ENCODE peak calls at places on chromosomes 7 and 10, in four cellular contexts. One of them, this sample, is unnamed.

GRCh38 chr10:133143200-133143533 is 16.9 kb upstream of the KNDC1 start:
- DNase-seq in suprapubic skin: no peak
- DNase-seq in heart right ventricle: no peak
- DNase-seq in spleen: no peak
- DNase-seq in this sample: no peak

GRCh38 chr10:28652703-28653102 is 24.6 kb upstream of the BAMBI start:
- DNase-seq in suprapubic skin: no peak
- DNase-seq in heart right ventricle: no peak
- DNase-seq in spleen: no peak
- DNase-seq in this sample: no peak

GRCh38 chr7:3911685-3912084 is 610.6 kb downstream of the SDK1 start:
- DNase-seq in heart right ventricle: no peak
- DNase-seq in spleen: no peak
- DNase-seq in suprapubic skin: no peak
- DNase-seq in this sample: no peak

GRCh38 chr10:15290150-15290549 is 80.9 kb downstream of the FAM171A1 start:
- DNase-seq in suprapubic skin: no peak
- DNase-seq in heart right ventricle: no peak
- DNase-seq in spleen: no peak
- DNase-seq in this sample: no peak

GRCh38 chr7:326845-327304 is 36.9 kb downstream of the FOXL3 start:
- DNase-seq in suprapubic skin: no peak
- DNase-seq in heart right ventricle: no peak
- DNase-seq in spleen: no peak
- DNase-seq in this sample: no peak

GRCh38 chr7:154380771-154381170 is 328.6 kb downstream of the DPP6 start:
- DNase-seq in suprapubic skin: no peak
- DNase-seq in heart right ventricle: peak
- DNase-seq in spleen: no peak
- DNase-seq in this sample: no peak

GRCh38 chr7:153943428-153944370 is 108.5 kb upstream of the DPP6 start:
- DNase-seq in heart right ventricle: no peak
- DNase-seq in spleen: no peak
- DNase-seq in suprapubic skin: no peak
- DNase-seq in this sample: no peak

GRCh38 chr7:118734541-118734940 is 510.0 kb downstream of the ANKRD7 start:
- DNase-seq in suprapubic skin: no peak
- DNase-seq in heart right ventricle: no peak
- DNase-seq in spleen: no peak
- DNase-seq in this sample: no peak

GRCh38 chr7:73520673-73521635 is 1.1 kb downstream of the BAZ1B start:
- DNase-seq in suprapubic skin: peak
- DNase-seq in heart right ventricle: peak
- DNase-seq in spleen: no peak
- DNase-seq in this sample: no peak

GRCh38 chr10:87534173-87534858 is 29.6 kb downstream of the MINPP1 start:
- DNase-seq in suprapubic skin: no peak
- DNase-seq in heart right ventricle: no peak
- DNase-seq in spleen: no peak
- DNase-seq in this sample: no peak

GRCh38 chr7:80883188-80884025 is 35.4 kb downstream of the SEMA3C start:
- DNase-seq in spleen: no peak
- DNase-seq in suprapubic skin: no peak
- DNase-seq in heart right ventricle: no peak
- DNase-seq in this sample: no peak

GRCh38 chr10:51832652-51833383 is 133.4 kb upstream of the CSTF2T start:
- DNase-seq in heart right ventricle: no peak
- DNase-seq in suprapubic skin: no peak
- DNase-seq in spleen: no peak
- DNase-seq in this sample: peak

GRCh38 chr7:21967500-21968099 is 21.9 kb upstream of the CDCA7L start:
- DNase-seq in suprapubic skin: no peak
- DNase-seq in spleen: no peak
- DNase-seq in heart right ventricle: no peak
- DNase-seq in this sample: no peak

GRCh38 chr7:130971297-130971696 is 237.3 kb upstream of the KLF14 start:
- DNase-seq in heart right ventricle: no peak
- DNase-seq in spleen: no peak
- DNase-seq in suprapubic skin: no peak
- DNase-seq in this sample: no peak

GRCh38 chr10:71657604-71658348 is 61.8 kb downstream of the C10orf105 start:
- DNase-seq in spleen: no peak
- DNase-seq in suprapubic skin: no peak
- DNase-seq in heart right ventricle: no peak
- DNase-seq in this sample: no peak

GRCh38 chr7:151448261-151449252 is 8.6 kb upstream of the CRYGN start:
- DNase-seq in spleen: peak
- DNase-seq in suprapubic skin: peak
- DNase-seq in heart right ventricle: peak
- DNase-seq in this sample: no peak

GRCh38 chr10:85619832-85620231 is 746.8 kb downstream of the GRID1 start:
- DNase-seq in spleen: no peak
- DNase-seq in suprapubic skin: no peak
- DNase-seq in heart right ventricle: no peak
- DNase-seq in this sample: no peak

GRCh38 chr7:85000973-85001372 is 185.9 kb downstream of the SEMA3D start:
- DNase-seq in heart right ventricle: no peak
- DNase-seq in spleen: no peak
- DNase-seq in suprapubic skin: no peak
- DNase-seq in this sample: no peak
- H3K27ac ChIP-seq in heart right ventricle: no peak
- H3K27ac ChIP-seq in spleen: no peak
- H3K27ac ChIP-seq in suprapubic skin: no peak
- H3K27ac ChIP-seq in this sample: no peak

DNA sequence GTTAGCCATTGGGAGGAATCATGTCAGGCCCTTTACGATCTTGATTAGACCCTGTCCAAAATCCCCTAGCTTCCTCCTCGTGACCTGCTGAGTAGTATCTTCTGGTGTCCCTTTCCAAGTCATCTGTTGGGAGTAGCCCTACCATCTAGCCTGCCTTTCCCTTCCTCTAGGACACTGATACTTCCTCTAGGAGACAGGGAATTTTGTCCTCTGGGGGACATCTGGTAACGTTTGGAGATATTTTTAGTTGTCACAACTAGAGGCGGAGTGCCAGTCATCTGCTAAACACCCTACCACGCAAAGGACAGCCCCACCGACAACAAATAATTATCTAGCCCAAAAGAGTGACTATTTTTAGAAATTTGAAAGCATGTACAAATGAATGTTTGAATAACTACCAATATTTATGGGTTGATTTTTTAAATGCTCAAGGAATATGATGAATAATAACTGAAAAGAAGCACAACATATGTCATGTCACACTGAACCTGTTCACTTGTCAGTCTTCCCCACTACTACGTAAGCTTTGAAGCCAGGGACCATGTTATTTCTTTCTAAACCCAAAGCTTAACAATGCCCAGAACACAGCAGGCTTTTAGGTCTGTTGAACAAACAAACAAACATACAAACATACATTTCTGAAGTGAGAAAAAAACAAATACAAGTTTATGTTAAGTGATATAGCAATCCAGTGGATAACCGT is 105.9 kb downstream of the ARHGAP12 start:
- DNase-seq in heart right ventricle: peak
- DNase-seq in spleen: no peak
- DNase-seq in suprapubic skin: no peak
- DNase-seq in this sample: no peak
- TF ChIP-seq CTCF in heart right ventricle: no peak
- TF ChIP-seq CTCF in spleen: no peak
- TF ChIP-seq CTCF in suprapubic skin: no peak
- TF ChIP-seq CTCF in this sample: no peak

DNA sequence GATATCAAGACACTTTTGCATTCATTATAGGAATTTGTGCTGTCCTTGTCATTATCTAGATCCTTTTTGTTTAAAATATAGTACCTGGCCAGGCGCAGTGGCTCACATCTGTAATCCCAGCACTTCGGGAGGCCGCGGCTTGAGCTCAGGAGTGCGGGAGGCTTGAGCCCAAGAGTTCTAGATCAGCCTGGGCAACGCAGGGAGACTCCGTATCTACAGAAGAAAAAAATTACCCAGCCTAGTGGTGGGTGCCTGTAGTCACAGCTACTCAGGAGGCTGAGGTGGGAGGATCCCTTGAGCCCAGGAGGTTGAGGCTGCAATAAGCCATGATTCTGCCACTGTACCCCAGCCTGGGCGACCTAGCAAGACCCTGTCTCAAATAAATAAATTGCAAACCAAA is 621 bp upstream of the MORN4 start:
- DNase-seq in suprapubic skin: no peak
- DNase-seq in spleen: no peak
- DNase-seq in heart right ventricle: no peak
- DNase-seq in this sample: no peak
- H3K27ac ChIP-seq in suprapubic skin: no peak
- H3K27ac ChIP-seq in spleen: peak
- H3K27ac ChIP-seq in heart right ventricle: peak
- H3K27ac ChIP-seq in this sample: no peak

GRCh38 chr7:157760004-157760730 is 423.4 kb downstream of the DNAJB6 start:
- DNase-seq in suprapubic skin: no peak
- DNase-seq in heart right ventricle: no peak
- DNase-seq in spleen: peak
- DNase-seq in this sample: no peak
- TF ChIP-seq CTCF in suprapubic skin: no peak
- TF ChIP-seq CTCF in heart right ventricle: no peak
- TF ChIP-seq CTCF in spleen: no peak
- TF ChIP-seq CTCF in this sample: no peak

DNA sequence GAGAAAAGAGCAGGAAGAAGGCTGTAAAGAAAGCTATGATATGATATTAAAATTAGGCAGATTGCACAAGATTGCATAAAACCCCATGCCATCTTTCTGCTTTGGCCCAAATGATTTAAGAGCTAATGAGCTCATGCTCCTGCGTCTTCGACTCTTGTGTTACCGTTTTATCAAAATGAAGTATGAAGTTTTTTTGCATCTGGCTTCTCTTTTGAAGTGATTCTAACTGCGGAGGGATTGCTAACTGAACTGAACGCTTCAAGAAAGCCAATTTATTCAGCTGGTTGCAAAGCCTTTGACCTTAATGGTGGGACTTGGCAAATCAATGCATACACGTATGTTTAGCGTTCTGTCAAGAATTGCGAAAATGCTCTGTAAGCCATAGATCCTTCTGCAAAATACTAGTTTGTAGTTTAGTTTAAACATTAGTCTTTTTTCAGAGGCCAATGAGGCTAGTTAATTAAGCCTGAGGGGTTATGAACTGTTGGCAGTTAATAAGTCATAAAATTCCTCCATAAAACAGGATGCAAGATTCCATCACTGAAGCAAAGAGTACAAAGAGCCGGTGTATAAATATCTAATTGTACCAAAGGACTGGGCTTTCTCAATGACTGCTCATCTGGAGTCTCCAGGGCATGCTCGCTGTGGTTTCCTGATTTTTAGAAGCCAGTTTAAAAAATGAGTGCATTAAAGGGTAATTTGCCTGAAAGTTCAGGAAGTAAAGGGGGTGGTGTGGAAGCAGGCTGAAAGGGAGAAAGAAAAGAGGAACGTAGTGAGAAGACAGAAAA is 282.7 kb downstream of the TWIST1 start:
- DNase-seq in suprapubic skin: no peak
- DNase-seq in heart right ventricle: no peak
- DNase-seq in spleen: no peak
- DNase-seq in this sample: no peak
- H3K27ac ChIP-seq in suprapubic skin: no peak
- H3K27ac ChIP-seq in heart right ventricle: no peak
- H3K27ac ChIP-seq in spleen: no peak
- H3K27ac ChIP-seq in this sample: no peak

DNA sequence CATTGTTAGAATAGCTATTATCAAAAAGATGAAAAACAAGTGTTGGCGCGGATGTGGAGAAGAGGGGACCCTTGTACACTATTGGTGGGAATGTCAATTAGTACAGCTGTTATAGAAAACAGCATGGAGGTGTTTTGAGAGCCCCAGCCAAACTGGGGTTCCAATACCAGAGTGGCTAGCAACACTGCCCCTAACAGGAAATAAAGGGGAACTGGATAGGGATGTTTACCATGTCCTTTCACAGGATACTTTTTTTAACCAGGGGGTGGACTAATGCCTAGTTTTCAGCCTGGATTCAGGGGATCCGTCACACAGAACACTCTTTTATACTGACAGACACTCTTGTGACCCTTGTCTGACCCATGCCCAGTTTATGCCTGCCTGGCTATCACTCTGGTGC is 6.9 kb upstream of the GSTK1 start:
- DNase-seq in heart right ventricle: no peak
- DNase-seq in suprapubic skin: no peak
- DNase-seq in spleen: no peak
- DNase-seq in this sample: no peak
- TF ChIP-seq CTCF in heart right ventricle: no peak
- TF ChIP-seq CTCF in suprapubic skin: no peak
- TF ChIP-seq CTCF in spleen: no peak
- TF ChIP-seq CTCF in this sample: no peak

DNA sequence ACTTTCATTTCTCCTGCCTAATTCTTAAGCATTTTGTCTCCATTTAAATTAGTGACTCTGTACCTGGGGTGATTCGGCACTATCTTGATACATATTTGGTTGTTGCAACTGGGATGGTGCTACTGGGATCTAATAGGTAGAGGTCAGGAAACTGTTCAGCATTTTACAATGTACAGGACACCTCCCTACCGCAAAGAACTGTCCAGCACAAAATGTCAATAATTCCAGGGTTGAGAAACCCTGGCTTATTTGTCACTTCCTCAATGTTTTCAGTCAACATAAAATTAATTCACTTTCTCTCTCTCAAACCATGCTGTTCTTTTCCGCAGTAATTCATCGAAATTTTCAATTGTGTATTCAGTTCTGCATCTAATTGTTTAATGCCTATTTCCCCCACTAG is 151.4 kb upstream of the CALCR start:
- DNase-seq in spleen: no peak
- DNase-seq in suprapubic skin: no peak
- DNase-seq in heart right ventricle: no peak
- DNase-seq in this sample: no peak
- H3K27ac ChIP-seq in spleen: no peak
- H3K27ac ChIP-seq in suprapubic skin: no peak
- H3K27ac ChIP-seq in heart right ventricle: no peak
- H3K27ac ChIP-seq in this sample: no peak

This sample was measured in ascending aorta.